ENCODE peak calls at places on chromosomes 5 and 9, in six cellular contexts. One of them, this sample, is unnamed.

GRCh38 chr5:33852837-33853236 is 39.0 kb downstream of the ADAMTS12 start:
- DNase-seq in CD8-positive, alpha-beta T cell: no peak
- DNase-seq in GM12865: no peak
- DNase-seq in AG09319: no peak
- DNase-seq in H1: no peak
- DNase-seq in ovary: no peak
- DNase-seq in this sample: no peak

GRCh38 chr5:170069512-170069911 is 36.2 kb upstream of the FOXI1 start:
- DNase-seq in CD8-positive, alpha-beta T cell: no peak
- DNase-seq in GM12865: no peak
- DNase-seq in AG09319: no peak
- DNase-seq in H1: no peak
- DNase-seq in ovary: no peak
- DNase-seq in this sample: no peak

GRCh38 chr5:139915274-139915673 is 119.7 kb downstream of the PSD2 start:
- DNase-seq in CD8-positive, alpha-beta T cell: no peak
- DNase-seq in GM12865: no peak
- DNase-seq in AG09319: no peak
- DNase-seq in H1: peak
- DNase-seq in ovary: no peak
- DNase-seq in this sample: no peak

GRCh38 chr5:38601843-38602424 is 45.5 kb upstream of the LIFR start:
- DNase-seq in CD8-positive, alpha-beta T cell: no peak
- DNase-seq in GM12865: no peak
- DNase-seq in AG09319: no peak
- DNase-seq in H1: no peak
- DNase-seq in ovary: no peak
- DNase-seq in this sample: no peak

GRCh38 chr9:69170231-69170630 is 3.8 kb upstream of the TJP2 start:
- DNase-seq in CD8-positive, alpha-beta T cell: no peak
- DNase-seq in GM12865: no peak
- DNase-seq in AG09319: no peak
- DNase-seq in H1: no peak
- DNase-seq in ovary: no peak
- DNase-seq in this sample: no peak

GRCh38 chr5:130975847-130976246 is 189.2 kb downstream of the HINT1 start:
- DNase-seq in CD8-positive, alpha-beta T cell: no peak
- DNase-seq in GM12865: no peak
- DNase-seq in AG09319: no peak
- DNase-seq in H1: no peak
- DNase-seq in ovary: no peak
- DNase-seq in this sample: no peak

GRCh38 chr9:99870126-99870525 is 36.3 kb upstream of the STX17 start:
- DNase-seq in CD8-positive, alpha-beta T cell: no peak
- DNase-seq in GM12865: no peak
- DNase-seq in AG09319: no peak
- DNase-seq in H1: no peak
- DNase-seq in ovary: no peak
- DNase-seq in this sample: no peak

GRCh38 chr9:38141751-38142150 is 72.7 kb upstream of the SHB start:
- DNase-seq in CD8-positive, alpha-beta T cell: no peak
- DNase-seq in GM12865: peak
- DNase-seq in AG09319: peak
- DNase-seq in H1: no peak
- DNase-seq in ovary: no peak
- DNase-seq in this sample: no peak

GRCh38 chr9:134818000-134818568 is 62.5 kb upstream of the FCN2 start:
- DNase-seq in CD8-positive, alpha-beta T cell: no peak
- DNase-seq in GM12865: no peak
- DNase-seq in AG09319: no peak
- DNase-seq in H1: no peak
- DNase-seq in ovary: no peak
- DNase-seq in this sample: no peak

GRCh38 chr5:8059337-8059736 is 190.4 kb downstream of the MTRR start:
- DNase-seq in CD8-positive, alpha-beta T cell: no peak
- DNase-seq in GM12865: no peak
- DNase-seq in AG09319: no peak
- DNase-seq in H1: no peak
- DNase-seq in ovary: no peak
- DNase-seq in this sample: no peak

GRCh38 chr9:114097613-114098020 is 1.5 kb downstream of the KIF12 start:
- DNase-seq in CD8-positive, alpha-beta T cell: no peak
- DNase-seq in GM12865: no peak
- DNase-seq in AG09319: no peak
- DNase-seq in H1: no peak
- DNase-seq in ovary: peak
- DNase-seq in this sample: no peak

GRCh38 chr5:177385720-177386119 is 1.5 kb downstream of the SLC34A1 start:
- DNase-seq in CD8-positive, alpha-beta T cell: no peak
- DNase-seq in GM12865: no peak
- DNase-seq in AG09319: no peak
- DNase-seq in H1: no peak
- DNase-seq in ovary: no peak
- DNase-seq in this sample: no peak

GRCh38 chr5:177383181-177383580 is 1.1 kb upstream of the SLC34A1 start:
- DNase-seq in CD8-positive, alpha-beta T cell: no peak
- DNase-seq in GM12865: no peak
- DNase-seq in AG09319: no peak
- DNase-seq in H1: no peak
- DNase-seq in ovary: no peak
- DNase-seq in this sample: no peak

GRCh38 chr5:177380805-177381126 is 3.5 kb upstream of the SLC34A1 start:
- DNase-seq in CD8-positive, alpha-beta T cell: no peak
- DNase-seq in GM12865: no peak
- DNase-seq in AG09319: no peak
- DNase-seq in H1: no peak
- DNase-seq in ovary: no peak
- DNase-seq in this sample: no peak

GRCh38 chr5:177384134-177384533 is at the start of gene SLC34A1:
- DNase-seq in CD8-positive, alpha-beta T cell: no peak
- DNase-seq in GM12865: no peak
- DNase-seq in AG09319: no peak
- DNase-seq in H1: no peak
- DNase-seq in ovary: no peak
- DNase-seq in this sample: no peak

DNA sequence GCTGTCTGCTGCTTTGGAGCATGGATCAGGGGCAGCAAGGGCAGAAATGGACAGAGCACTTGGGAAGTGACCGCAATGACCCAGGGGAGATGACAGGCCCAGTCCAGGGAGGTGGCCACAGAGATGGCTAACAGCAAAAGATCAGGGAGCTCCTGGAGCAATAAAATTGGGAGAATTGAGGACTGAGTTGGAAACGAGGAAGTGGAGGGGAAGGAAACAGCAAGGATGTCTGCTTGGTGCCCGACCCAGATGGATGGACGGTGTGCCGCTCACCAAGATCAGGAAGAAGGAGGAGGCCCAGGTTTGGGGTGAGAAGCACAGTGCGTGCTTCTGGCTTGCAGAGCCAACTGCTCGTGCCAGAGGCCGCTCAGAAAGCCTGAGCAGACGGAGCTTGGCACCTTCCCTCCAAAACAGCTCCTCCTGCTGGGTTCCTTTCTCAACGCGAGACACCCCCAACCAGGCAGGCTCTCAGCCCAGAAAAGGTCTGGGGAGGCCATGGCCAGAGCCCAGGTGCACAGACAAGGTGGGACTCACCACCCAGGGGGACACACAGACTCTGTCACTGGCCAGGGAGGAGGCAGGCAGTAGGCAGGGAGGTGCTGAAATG is 1.7 kb upstream of the SLC34A1 start:
- DNase-seq in CD8-positive, alpha-beta T cell: no peak
- DNase-seq in GM12865: peak
- DNase-seq in AG09319: no peak
- DNase-seq in H1: peak
- DNase-seq in ovary: no peak
- DNase-seq in this sample: no peak
- TF ChIP-seq CTCF in CD8-positive, alpha-beta T cell: no peak
- TF ChIP-seq CTCF in GM12865: peak
- TF ChIP-seq CTCF in AG09319: peak
- TF ChIP-seq CTCF in H1: peak
- TF ChIP-seq CTCF in ovary: no peak
- TF ChIP-seq CTCF in this sample: no peak

GRCh38 chr9:109409998-109410397 is 88.1 kb downstream of the PTPN3 start:
- DNase-seq in CD8-positive, alpha-beta T cell: no peak
- DNase-seq in GM12865: no peak
- DNase-seq in AG09319: no peak
- DNase-seq in H1: peak
- DNase-seq in ovary: no peak
- DNase-seq in this sample: no peak
- TF ChIP-seq CTCF in CD8-positive, alpha-beta T cell: no peak
- TF ChIP-seq CTCF in GM12865: no peak
- TF ChIP-seq CTCF in AG09319: no peak
- TF ChIP-seq CTCF in H1: peak
- TF ChIP-seq CTCF in ovary: no peak
- TF ChIP-seq CTCF in this sample: no peak

GRCh38 chr5:161676109-161676508 is 9.4 kb upstream of the GABRA6 start:
- DNase-seq in CD8-positive, alpha-beta T cell: no peak
- DNase-seq in GM12865: peak
- DNase-seq in AG09319: no peak
- DNase-seq in H1: no peak
- DNase-seq in ovary: no peak
- DNase-seq in this sample: no peak
- TF ChIP-seq CTCF in CD8-positive, alpha-beta T cell: no peak
- TF ChIP-seq CTCF in GM12865: peak
- TF ChIP-seq CTCF in AG09319: no peak
- TF ChIP-seq CTCF in H1: peak
- TF ChIP-seq CTCF in ovary: no peak
- TF ChIP-seq CTCF in this sample: no peak

DNA sequence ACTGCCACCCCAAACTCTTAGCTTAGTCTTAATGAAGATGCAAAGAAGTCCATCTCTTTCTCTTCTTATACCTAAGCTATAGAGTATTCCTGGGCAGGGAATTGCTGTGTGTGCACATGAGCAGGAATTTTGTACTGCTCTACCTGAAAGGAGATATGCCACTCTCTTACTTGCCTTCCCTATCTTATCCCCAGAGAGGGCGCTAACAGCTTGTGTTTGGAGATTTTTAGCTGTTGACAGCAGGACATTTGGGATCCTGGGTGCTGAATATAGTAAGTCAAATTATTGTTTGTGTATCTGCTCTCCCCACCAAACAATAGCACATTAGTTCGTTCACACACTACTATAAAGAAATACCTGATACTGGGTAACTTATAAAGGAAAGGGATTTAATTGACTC is 159.5 kb downstream of the GABRG2 start:
- DNase-seq in CD8-positive, alpha-beta T cell: no peak
- DNase-seq in GM12865: no peak
- DNase-seq in AG09319: no peak
- DNase-seq in H1: no peak
- DNase-seq in ovary: no peak
- DNase-seq in this sample: no peak
- TF ChIP-seq CTCF in CD8-positive, alpha-beta T cell: no peak
- TF ChIP-seq CTCF in GM12865: no peak
- TF ChIP-seq CTCF in AG09319: no peak
- TF ChIP-seq CTCF in H1: peak
- TF ChIP-seq CTCF in ovary: no peak
- TF ChIP-seq CTCF in this sample: no peak